ENCODE peak calls at places on chromosome 4, in five cellular contexts. L is cardiac fibroblast, E is astrocyte of the spinal cord, I is AG10803, X is left lung. S is an unnamed sample.

GRCh38 chr4:56129431-56129861 is 180.7 kb downstream of the CEP135 start:
- DNase-seq in L (no peak), E (no peak), I (no peak), X (no peak), S (no peak)

GRCh38 chr4:122500852-122501501 is 44.5 kb upstream of the IL2 start:
- DNase-seq in L (peak), E (peak), I (no peak), X (no peak), S (no peak)

GRCh38 chr4:166318810-166319525 is 445.9 kb downstream of the TLL1 start:
- DNase-seq in L (peak), E (peak), I (peak), X (no peak), S (no peak)

GRCh38 chr4:21454196-21454595 is 494.4 kb downstream of the KCNIP4 start:
- DNase-seq in L (no peak), E (no peak), I (no peak), X (no peak), S (no peak)

GRCh38 chr4:158112612-158113011 is 60.2 kb downstream of the GASK1B start:
- DNase-seq in L (peak), E (peak), I (no peak), X (no peak), S (no peak)

GRCh38 chr4:36651253-36651652 is 369.8 kb downstream of the DTHD1 start:
- DNase-seq in L (no peak), E (no peak), I (no peak), X (no peak), S (no peak)

GRCh38 chr4:174023641-174024040 is 259.8 kb downstream of the FBXO8 start:
- DNase-seq in L (peak), E (peak), I (no peak), X (no peak), S (no peak)

GRCh38 chr4:6050551-6050950 is 32.3 kb upstream of the C4orf50 start:
- DNase-seq in L (no peak), E (no peak), I (no peak), X (no peak), S (no peak)

GRCh38 chr4:151409470-151410313 is 716 bp downstream of the FHIP1A start:
- DNase-seq in L (peak), E (peak), I (no peak), X (peak), S (no peak)

GRCh38 chr4:159685406-159686092 is 582.7 kb downstream of the RAPGEF2 start:
- DNase-seq in L (no peak), E (peak), I (no peak), X (no peak), S (no peak)

GRCh38 chr4:159684061-159684460 is 581.2 kb downstream of the RAPGEF2 start:
- DNase-seq in L (no peak), E (no peak), I (no peak), X (no peak), S (no peak)

DNA sequence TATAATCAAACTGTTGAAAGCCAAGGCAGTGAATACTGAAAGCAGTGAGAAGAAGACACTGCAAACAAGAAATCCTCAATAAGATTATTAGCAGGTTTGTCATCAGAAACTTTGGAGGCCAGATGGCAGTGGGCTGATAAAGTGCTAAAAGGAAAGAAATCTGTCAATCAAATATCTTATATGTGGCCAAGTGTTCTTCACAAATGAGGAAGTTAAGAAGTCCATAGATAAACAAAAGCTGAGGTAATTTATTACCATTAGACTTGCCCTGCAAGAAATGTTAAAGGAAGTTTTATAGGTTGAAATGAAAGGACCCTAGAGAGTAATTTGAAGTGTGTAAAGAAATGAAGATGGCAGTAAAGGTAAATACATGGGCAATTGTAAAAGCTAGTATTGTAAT is 586.6 kb downstream of the RAPGEF2 start:
- DNase-seq in L (no peak), E (no peak), I (no peak), X (no peak), S (no peak)
- TF ChIP-seq CTCF in L (no peak), E (no peak), I (no peak), X (no peak), S (no peak)

DNA sequence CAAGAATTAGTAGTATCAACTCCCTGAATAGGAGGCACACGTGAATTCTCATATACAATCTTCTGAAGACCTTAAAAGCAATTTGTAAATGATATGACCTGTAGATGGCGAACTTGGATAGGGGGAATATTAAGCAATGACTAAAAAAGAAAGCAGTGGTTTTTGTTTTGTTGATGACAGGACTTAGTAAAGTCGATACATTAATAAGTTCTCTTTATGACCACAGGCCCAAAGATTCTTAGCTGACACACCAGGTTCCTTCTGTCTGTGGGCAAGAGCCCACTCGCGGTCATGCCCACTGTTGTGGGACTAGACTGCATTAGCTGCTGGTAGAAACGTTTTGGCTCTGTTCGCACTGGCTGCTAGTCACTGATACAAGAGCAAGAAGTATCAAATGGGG is 30.8 kb downstream of the ALPK1 start:
- DNase-seq in L (peak), E (peak), I (peak), X (no peak), S (no peak)
- TF ChIP-seq CTCF in L (peak), E (peak), I (peak), X (no peak), S (peak)

GRCh38 chr4:153763404-153763803 is 3.6 kb upstream of the RNF175 start:
- DNase-seq in L (peak), E (no peak), I (no peak), X (no peak), S (no peak)
- TF ChIP-seq CTCF in L (peak), E (no peak), I (peak), X (peak), S (no peak)

DNA sequence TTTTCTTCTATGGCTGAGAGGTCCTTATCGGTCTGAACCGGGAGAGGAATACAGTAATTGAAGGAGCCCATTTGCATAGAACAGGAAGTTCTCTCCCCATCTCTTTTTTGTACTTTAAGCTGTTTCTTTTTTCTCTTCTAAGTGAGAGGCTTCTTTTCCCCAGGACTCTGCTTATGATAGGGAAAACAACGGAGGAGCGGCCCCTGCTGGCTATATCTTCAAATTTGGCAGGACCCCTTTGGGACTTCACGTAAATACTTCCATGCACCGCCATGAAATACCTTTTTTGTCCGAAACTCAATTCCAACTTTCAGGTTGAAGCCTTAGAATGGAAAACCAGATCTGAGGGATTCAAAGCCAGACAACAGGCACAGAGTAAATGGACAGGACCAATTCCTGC is 1153.0 kb upstream of the INTU start:
- DNase-seq in L (no peak), E (no peak), I (no peak), X (no peak), S (no peak)
- TF ChIP-seq CTCF in L (no peak), E (no peak), I (no peak), X (no peak), S (no peak)

GRCh38 chr4:105765690-105766407 is 57.3 kb downstream of the GSTCD start:
- DNase-seq in L (peak), E (peak), I (peak), X (no peak), S (no peak)
- TF ChIP-seq CTCF in L (no peak), E (no peak), I (no peak), X (no peak), S (no peak)